ENCODE peak calls at places on chromosomes 7 and 10, in four cellular contexts. U is AG04450, K is mucosa of descending colon, P is ovary. S is an unnamed sample. For H3K9me3, the result is how much of the 10 kb centered on the place peaks cover.

GRCh38 chr7:44973610-44974401 is 5.0 kb downstream of the MYO1G start:
- DNase-seq in U (no peak), K (peak), P (no peak), S (peak)

GRCh38 chr10:98361131-98361633 is 53.8 kb downstream of the PYROXD2 start:
- DNase-seq in U (peak), K (peak), P (peak), S (no peak)

GRCh38 chr7:101018271-101019167 is 1.4 kb upstream of the MUC17 start:
- DNase-seq in U (no peak), K (no peak), P (peak), S (no peak)

GRCh38 chr7:27364344-27364758 is 121.7 kb downstream of the EVX1 start:
- DNase-seq in U (peak), K (peak), P (peak), S (peak)

GRCh38 chr10:131193923-131194322 is 117.6 kb downstream of the TCERG1L start:
- DNase-seq in U (no peak), K (no peak), P (peak), S (no peak)

GRCh38 chr10:60384708-60385398 is 4.8 kb downstream of the ANK3 start:
- DNase-seq in U (peak), K (no peak), P (peak), S (no peak)

GRCh38 chr7:139526578-139527544 is 3.4 kb downstream of the CLEC2L start:
- DNase-seq in U (peak), K (no peak), P (no peak), S (no peak)

GRCh38 chr10:44673245-44673999 is 237.7 kb upstream of the TMEM72 start:
- DNase-seq in U (no peak), K (peak), P (no peak), S (no peak)

GRCh38 chr7:136950331-136950730 is 81.9 kb downstream of the CHRM2 start:
- DNase-seq in U (no peak), K (no peak), P (no peak), S (no peak)

GRCh38 chr10:1363466-1364121 is 307.4 kb downstream of the WDR37 start:
- DNase-seq in U (no peak), K (no peak), P (no peak), S (no peak)

GRCh38 chr10:113099431-113100298 is 149.6 kb downstream of the TCF7L2 start:
- DNase-seq in U (no peak), K (no peak), P (no peak), S (no peak)

GRCh38 chr7:141511370-141512335 is 39.6 kb upstream of the AGK start:
- DNase-seq in U (no peak), K (peak), P (no peak), S (peak)

GRCh38 chr7:97733276-97734206 is 1.7 kb downstream of the TAC1 start:
- DNase-seq in U (no peak), K (peak), P (no peak), S (peak)

GRCh38 chr7:128217972-128218652 is 23.0 kb upstream of the LEP start:
- DNase-seq in U (no peak), K (no peak), P (no peak), S (no peak)
- TF ChIP-seq CTCF in U (peak), K (no peak), P (no peak), S (no peak)

DNA sequence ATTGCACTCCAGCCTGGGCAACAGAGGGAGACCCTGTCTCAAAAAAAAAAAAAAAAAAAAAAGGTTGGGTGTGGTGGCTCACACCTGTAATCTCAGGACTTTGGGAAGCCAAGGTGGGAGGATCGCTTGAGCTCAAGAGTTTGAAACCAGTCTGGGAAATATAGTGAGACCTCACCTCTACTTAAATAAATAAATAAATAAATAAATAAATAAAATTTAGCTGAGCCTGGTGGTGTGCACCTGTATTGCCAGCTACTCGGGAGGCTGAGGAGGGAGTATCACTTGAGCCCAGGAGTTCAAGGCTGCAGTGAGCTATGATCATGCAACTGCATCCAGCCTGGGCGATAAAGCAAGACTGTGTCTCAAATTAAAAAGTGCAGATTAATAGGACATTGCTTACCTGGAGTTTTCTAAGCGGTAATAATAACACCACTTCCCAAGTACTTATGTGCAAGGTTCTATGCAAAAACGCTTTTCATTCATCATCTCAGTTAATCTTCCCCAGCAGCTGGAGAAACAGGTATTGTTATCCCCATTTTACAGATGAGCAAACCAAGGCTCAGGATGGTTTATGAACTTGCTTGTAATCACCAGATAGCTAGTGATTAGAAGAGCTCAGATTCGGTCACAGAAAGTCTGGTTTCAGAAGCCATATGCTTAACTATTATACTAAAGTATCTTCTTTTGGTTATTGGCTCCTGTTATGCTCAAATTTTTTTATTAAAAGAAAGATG is 196.5 kb upstream of the MKLN1 start:
- DNase-seq in U (no peak), K (no peak), P (no peak), S (no peak)
- H3K9me3 ChIP-seq in U (under half), K (under half), P (under half), S (under half)

GRCh38 chr10:24993237-24993958 is 22.6 kb downstream of the ENKUR start:
- DNase-seq in U (no peak), K (no peak), P (no peak), S (no peak)

GRCh38 chr10:24988831-24989769 is 26.9 kb downstream of the ENKUR start:
- DNase-seq in U (no peak), K (no peak), P (no peak), S (no peak)

GRCh38 chr10:24992512-24993133 is 23.3 kb downstream of the ENKUR start:
- DNase-seq in U (no peak), K (no peak), P (no peak), S (no peak)

GRCh38 chr10:24991298-24991697 is 24.7 kb downstream of the ENKUR start:
- DNase-seq in U (no peak), K (no peak), P (no peak), S (no peak)

GRCh38 chr10:24989867-24990266 is 26.1 kb downstream of the ENKUR start:
- DNase-seq in U (no peak), K (no peak), P (no peak), S (no peak)
- TF ChIP-seq CTCF in U (peak), K (no peak), P (peak), S (no peak)

DNA sequence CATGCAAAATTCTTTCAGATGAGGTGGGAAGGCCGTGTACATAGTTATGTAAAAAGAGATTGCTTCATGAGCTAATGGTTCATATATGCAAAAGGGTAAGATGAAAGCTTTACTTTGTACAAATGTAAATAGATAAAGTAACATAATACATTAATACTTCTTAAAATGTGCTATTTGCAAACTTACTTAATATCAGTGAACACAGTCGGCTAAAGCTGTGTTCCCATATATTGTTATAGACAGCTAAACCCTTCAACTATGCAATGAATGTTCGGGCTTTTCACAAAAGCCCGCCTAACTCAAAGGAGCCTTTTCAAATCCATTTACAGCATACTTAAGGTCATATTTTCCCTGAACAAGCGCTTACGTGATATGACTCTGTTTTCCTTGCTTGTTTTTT is 340.6 kb upstream of the GALNT17 start:
- DNase-seq in U (no peak), K (no peak), P (no peak), S (no peak)
- H3K9me3 ChIP-seq in U (under half), K (under half), P (under half), S (under half)

DNA sequence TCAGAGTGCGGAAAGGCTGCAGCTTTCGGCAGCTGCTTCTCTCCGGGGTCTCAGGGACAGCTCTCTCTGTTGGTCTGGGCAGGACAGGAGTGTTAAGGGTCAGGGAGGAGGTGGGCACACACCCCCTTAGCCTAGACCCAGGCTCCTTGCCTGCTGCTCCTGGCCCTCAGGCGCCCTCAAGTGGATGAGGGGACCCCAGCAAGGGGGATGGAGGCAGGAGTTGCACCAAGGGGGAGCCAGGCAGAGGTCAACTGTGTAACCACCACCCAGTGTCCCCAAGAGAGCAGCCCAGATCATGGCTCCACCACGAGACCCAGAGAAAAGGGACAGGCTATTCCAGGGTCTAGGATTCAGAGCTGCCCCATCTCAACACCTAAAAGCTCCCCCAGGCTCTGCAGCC is 26.9 kb downstream of the SPOCK2 start:
- DNase-seq in U (no peak), K (no peak), P (no peak), S (no peak)
- TF ChIP-seq CTCF in U (peak), K (no peak), P (no peak), S (no peak)

DNA sequence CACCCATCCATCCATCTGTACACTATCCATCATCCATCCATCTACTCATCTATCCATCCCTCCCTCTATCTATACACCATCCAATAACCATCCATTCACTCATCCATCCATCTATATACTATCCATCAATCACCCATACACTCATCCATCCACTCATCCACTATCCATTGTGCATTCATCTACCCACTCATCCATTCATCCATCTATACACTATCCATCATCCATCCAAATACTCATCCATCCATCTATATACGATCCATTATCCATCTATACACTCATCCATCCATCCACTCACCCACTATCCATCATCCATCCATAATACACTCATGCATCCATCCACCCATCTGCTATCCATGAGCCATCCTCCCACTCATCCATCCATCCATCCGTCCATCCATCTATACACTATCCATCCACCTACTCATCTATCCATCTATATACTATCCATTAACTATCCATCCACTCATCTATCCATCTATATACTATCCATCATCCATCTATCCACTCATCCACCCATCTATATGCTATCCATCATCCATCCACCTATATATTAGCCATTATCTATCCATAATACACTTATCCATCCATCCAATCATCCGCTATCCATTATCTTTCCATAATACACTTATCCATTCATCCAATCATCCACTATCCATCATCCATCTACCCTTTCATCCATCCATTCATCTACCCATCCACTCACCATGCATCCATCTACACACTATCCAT is 485.3 kb downstream of the DNAJB6 start:
- DNase-seq in U (no peak), K (no peak), P (no peak), S (no peak)
- H3K9me3 ChIP-seq in U (half or more), K (under half), P (under half), S (under half)

GRCh38 chr10:344582-345200 is 209.4 kb downstream of the ZMYND11 start:
- DNase-seq in U (no peak), K (no peak), P (no peak), S (no peak)
- TF ChIP-seq CTCF in U (no peak), K (no peak), P (no peak), S (no peak)

S was measured in pancreas.